ENCODE peak calls at places on chromosomes 11 and 22, in six cellular contexts. One of them, this sample, is unnamed.

GRCh38 chr22:42711895-42712837 is 8.5 kb downstream of the A4GALT start:
- DNase-seq in WERI-Rb-1: no peak
- DNase-seq in posterior vena cava: no peak
- DNase-seq in anterior cingulate cortex: no peak
- DNase-seq in neural progenitor cell: no peak
- DNase-seq in stimulated activated CD8-positive, alpha-beta memory T cell treated with anti-CD3 and anti-CD28 coated beads, Interleukin-15, amount 100 ng/mL, for 24 hours: no peak
- DNase-seq in this sample: no peak

GRCh38 chr11:110750100-110750499 is 37.9 kb upstream of the ARHGAP20 start:
- DNase-seq in WERI-Rb-1: no peak
- DNase-seq in posterior vena cava: no peak
- DNase-seq in anterior cingulate cortex: no peak
- DNase-seq in neural progenitor cell: no peak
- DNase-seq in stimulated activated CD8-positive, alpha-beta memory T cell treated with anti-CD3 and anti-CD28 coated beads, Interleukin-15, amount 100 ng/mL, for 24 hours: no peak
- DNase-seq in this sample: no peak

GRCh38 chr22:23146842-23147205 is 1.5 kb downstream of the RAB36 start:
- DNase-seq in WERI-Rb-1: no peak
- DNase-seq in posterior vena cava: no peak
- DNase-seq in anterior cingulate cortex: no peak
- DNase-seq in neural progenitor cell: no peak
- DNase-seq in stimulated activated CD8-positive, alpha-beta memory T cell treated with anti-CD3 and anti-CD28 coated beads, Interleukin-15, amount 100 ng/mL, for 24 hours: no peak
- DNase-seq in this sample: no peak

GRCh38 chr11:1869427-1870325 is 16.8 kb downstream of the LSP1 start:
- DNase-seq in WERI-Rb-1: no peak
- DNase-seq in posterior vena cava: no peak
- DNase-seq in anterior cingulate cortex: no peak
- DNase-seq in neural progenitor cell: peak; percentile 30
- DNase-seq in stimulated activated CD8-positive, alpha-beta memory T cell treated with anti-CD3 and anti-CD28 coated beads, Interleukin-15, amount 100 ng/mL, for 24 hours: no peak
- DNase-seq in this sample: peak; percentile 22

GRCh38 chr11:45900916-45901617 is 6.0 kb downstream of the FREY1 start:
- DNase-seq in WERI-Rb-1: no peak
- DNase-seq in posterior vena cava: no peak
- DNase-seq in anterior cingulate cortex: peak; percentile 57
- DNase-seq in neural progenitor cell: peak; percentile 48
- DNase-seq in stimulated activated CD8-positive, alpha-beta memory T cell treated with anti-CD3 and anti-CD28 coated beads, Interleukin-15, amount 100 ng/mL, for 24 hours: no peak
- DNase-seq in this sample: no peak

GRCh38 chr11:77100166-77101042 is 2.2 kb upstream of the OMP start:
- DNase-seq in WERI-Rb-1: no peak
- DNase-seq in posterior vena cava: peak; percentile 60
- DNase-seq in anterior cingulate cortex: no peak
- DNase-seq in neural progenitor cell: no peak
- DNase-seq in stimulated activated CD8-positive, alpha-beta memory T cell treated with anti-CD3 and anti-CD28 coated beads, Interleukin-15, amount 100 ng/mL, for 24 hours: no peak
- DNase-seq in this sample: no peak

GRCh38 chr11:43585877-43586608 is 94.5 kb upstream of the HSD17B12 start:
- DNase-seq in WERI-Rb-1: no peak
- DNase-seq in posterior vena cava: no peak
- DNase-seq in anterior cingulate cortex: no peak
- DNase-seq in neural progenitor cell: no peak
- DNase-seq in stimulated activated CD8-positive, alpha-beta memory T cell treated with anti-CD3 and anti-CD28 coated beads, Interleukin-15, amount 100 ng/mL, for 24 hours: no peak
- DNase-seq in this sample: no peak

GRCh38 chr11:121067453-121067852 is 33.6 kb upstream of the TECTA start:
- DNase-seq in WERI-Rb-1: no peak
- DNase-seq in posterior vena cava: no peak
- DNase-seq in anterior cingulate cortex: no peak
- DNase-seq in neural progenitor cell: no peak
- DNase-seq in stimulated activated CD8-positive, alpha-beta memory T cell treated with anti-CD3 and anti-CD28 coated beads, Interleukin-15, amount 100 ng/mL, for 24 hours: no peak
- DNase-seq in this sample: no peak

GRCh38 chr11:69922015-69922595 is 102.9 kb upstream of the FGF3 start:
- DNase-seq in WERI-Rb-1: no peak
- DNase-seq in posterior vena cava: peak; percentile 74
- DNase-seq in anterior cingulate cortex: no peak
- DNase-seq in neural progenitor cell: no peak
- DNase-seq in stimulated activated CD8-positive, alpha-beta memory T cell treated with anti-CD3 and anti-CD28 coated beads, Interleukin-15, amount 100 ng/mL, for 24 hours: no peak
- DNase-seq in this sample: no peak

GRCh38 chr11:107969219-107969618 is 39.5 kb upstream of the CUL5 start:
- DNase-seq in WERI-Rb-1: peak; percentile 16
- DNase-seq in posterior vena cava: no peak
- DNase-seq in anterior cingulate cortex: no peak
- DNase-seq in neural progenitor cell: no peak
- DNase-seq in stimulated activated CD8-positive, alpha-beta memory T cell treated with anti-CD3 and anti-CD28 coated beads, Interleukin-15, amount 100 ng/mL, for 24 hours: no peak
- DNase-seq in this sample: no peak

GRCh38 chr22:20566420-20567260 is 59.2 kb downstream of the MED15 start:
- DNase-seq in WERI-Rb-1: no peak
- DNase-seq in posterior vena cava: peak; percentile 87
- DNase-seq in anterior cingulate cortex: no peak
- DNase-seq in neural progenitor cell: no peak
- DNase-seq in stimulated activated CD8-positive, alpha-beta memory T cell treated with anti-CD3 and anti-CD28 coated beads, Interleukin-15, amount 100 ng/mL, for 24 hours: no peak
- DNase-seq in this sample: no peak

GRCh38 chr11:10725114-10725906 is 25.7 kb upstream of the CTR9 start:
- DNase-seq in WERI-Rb-1: no peak
- DNase-seq in posterior vena cava: no peak
- DNase-seq in anterior cingulate cortex: no peak
- DNase-seq in neural progenitor cell: no peak
- DNase-seq in stimulated activated CD8-positive, alpha-beta memory T cell treated with anti-CD3 and anti-CD28 coated beads, Interleukin-15, amount 100 ng/mL, for 24 hours: no peak
- DNase-seq in this sample: peak; percentile 97

GRCh38 chr22:28207281-28208030 is 288.4 kb upstream of the PITPNB start:
- DNase-seq in WERI-Rb-1: no peak
- DNase-seq in posterior vena cava: no peak
- DNase-seq in anterior cingulate cortex: no peak
- DNase-seq in neural progenitor cell: no peak
- DNase-seq in stimulated activated CD8-positive, alpha-beta memory T cell treated with anti-CD3 and anti-CD28 coated beads, Interleukin-15, amount 100 ng/mL, for 24 hours: no peak
- DNase-seq in this sample: no peak

GRCh38 chr11:99865951-99866350 is 821.1 kb upstream of the ARHGAP42 start:
- DNase-seq in WERI-Rb-1: no peak
- DNase-seq in posterior vena cava: no peak
- DNase-seq in anterior cingulate cortex: no peak
- DNase-seq in neural progenitor cell: no peak
- DNase-seq in stimulated activated CD8-positive, alpha-beta memory T cell treated with anti-CD3 and anti-CD28 coated beads, Interleukin-15, amount 100 ng/mL, for 24 hours: no peak
- DNase-seq in this sample: no peak

GRCh38 chr11:16925495-16926065 is 88.6 kb downstream of the PLEKHA7 start:
- DNase-seq in WERI-Rb-1: no peak
- DNase-seq in posterior vena cava: no peak
- DNase-seq in anterior cingulate cortex: no peak
- DNase-seq in neural progenitor cell: peak; percentile 91
- DNase-seq in stimulated activated CD8-positive, alpha-beta memory T cell treated with anti-CD3 and anti-CD28 coated beads, Interleukin-15, amount 100 ng/mL, for 24 hours: no peak
- DNase-seq in this sample: no peak

GRCh38 chr11:2843551-2843950 is 42.0 kb downstream of the CDKN1C start:
- DNase-seq in WERI-Rb-1: no peak
- DNase-seq in posterior vena cava: no peak
- DNase-seq in anterior cingulate cortex: no peak
- DNase-seq in neural progenitor cell: no peak
- DNase-seq in stimulated activated CD8-positive, alpha-beta memory T cell treated with anti-CD3 and anti-CD28 coated beads, Interleukin-15, amount 100 ng/mL, for 24 hours: no peak
- DNase-seq in this sample: no peak

GRCh38 chr11:46999217-46999616 is 62.7 kb downstream of the CSTPP1 start:
- DNase-seq in WERI-Rb-1: no peak
- DNase-seq in posterior vena cava: no peak
- DNase-seq in anterior cingulate cortex: no peak
- DNase-seq in neural progenitor cell: no peak
- DNase-seq in stimulated activated CD8-positive, alpha-beta memory T cell treated with anti-CD3 and anti-CD28 coated beads, Interleukin-15, amount 100 ng/mL, for 24 hours: no peak
- DNase-seq in this sample: peak; percentile 4

GRCh38 chr11:106644824-106645223 is 373.5 kb downstream of the GUCY1A2 start:
- DNase-seq in WERI-Rb-1: no peak
- DNase-seq in posterior vena cava: no peak
- DNase-seq in anterior cingulate cortex: no peak
- DNase-seq in neural progenitor cell: no peak
- DNase-seq in stimulated activated CD8-positive, alpha-beta memory T cell treated with anti-CD3 and anti-CD28 coated beads, Interleukin-15, amount 100 ng/mL, for 24 hours: no peak
- DNase-seq in this sample: no peak

GRCh38 chr22:49735411-49736311 is 92.0 kb downstream of the BRD1 start:
- DNase-seq in WERI-Rb-1: no peak
- DNase-seq in posterior vena cava: peak; percentile 73
- DNase-seq in anterior cingulate cortex: no peak
- DNase-seq in neural progenitor cell: peak; percentile 88
- DNase-seq in stimulated activated CD8-positive, alpha-beta memory T cell treated with anti-CD3 and anti-CD28 coated beads, Interleukin-15, amount 100 ng/mL, for 24 hours: no peak
- DNase-seq in this sample: no peak

GRCh38 chr11:62680825-62681240 is 2.0 kb upstream of the UBXN1 start:
- DNase-seq in WERI-Rb-1: peak; percentile 68
- DNase-seq in posterior vena cava: no peak
- DNase-seq in anterior cingulate cortex: no peak
- DNase-seq in neural progenitor cell: peak; percentile 51
- DNase-seq in stimulated activated CD8-positive, alpha-beta memory T cell treated with anti-CD3 and anti-CD28 coated beads, Interleukin-15, amount 100 ng/mL, for 24 hours: no peak
- DNase-seq in this sample: peak; percentile 83

GRCh38 chr11:8091671-8092070 is 10.7 kb downstream of the TUB start:
- DNase-seq in WERI-Rb-1: no peak
- DNase-seq in posterior vena cava: no peak
- DNase-seq in anterior cingulate cortex: no peak
- DNase-seq in neural progenitor cell: no peak
- DNase-seq in stimulated activated CD8-positive, alpha-beta memory T cell treated with anti-CD3 and anti-CD28 coated beads, Interleukin-15, amount 100 ng/mL, for 24 hours: no peak
- DNase-seq in this sample: no peak